ENCODE peak calls at places on chromosomes 5 and 9, in five cellular contexts. V is body of pancreas, Z is colonic mucosa, Y is A673, C is heart left ventricle. J is an unnamed sample.

GRCh38 chr9:123414921-123415592 is 59.1 kb downstream of the CRB2 start:
- DNase-seq in C (no peak), V (no peak), Y (no peak), Z (no peak), J (no peak)

GRCh38 chr5:82661462-82661861 is 383.3 kb upstream of the RPS23 start:
- DNase-seq in Y (no peak), C (no peak), V (no peak), Z (no peak), J (no peak)

GRCh38 chr5:68953885-68954617 is 139.8 kb upstream of the SLC30A5 start:
- DNase-seq in C (no peak), V (no peak), Z (peak; percentile 20), Y (peak; percentile 69), J (no peak)

GRCh38 chr9:19085295-19085694 is 17.4 kb downstream of the HAUS6 start:
- DNase-seq in V (no peak), Y (peak; percentile 6), C (no peak), Z (no peak), J (no peak)

GRCh38 chr9:92315456-92315855 is 9.7 kb downstream of the NOL8 start:
- DNase-seq in C (no peak), Z (no peak), V (no peak), Y (no peak), J (no peak)

GRCh38 chr9:129666575-129666974 is 1.1 kb downstream of the PRRX2 start:
- DNase-seq in Y (no peak), Z (no peak), C (no peak), V (no peak), J (no peak)

GRCh38 chr9:88742483-88742882 is 207.5 kb downstream of the NXNL2 start:
- DNase-seq in Z (no peak), C (no peak), Y (peak; percentile 75), V (no peak), J (no peak)

GRCh38 chr5:179187681-179188575 is 127.8 kb downstream of the ZNF354C start:
- DNase-seq in Y (no peak), C (no peak), Z (no peak), V (no peak), J (no peak)

GRCh38 chr5:98397081-98397480 is 376.4 kb upstream of the RGMB start:
- DNase-seq in C (no peak), V (no peak), Z (no peak), Y (peak; percentile 1), J (no peak)

GRCh38 chr5:59275537-59276276 is 617.8 kb downstream of the PDE4D start:
- DNase-seq in Z (peak; percentile 72), C (peak; percentile 57), V (peak; percentile 69), Y (peak; percentile 15), J (no peak)

GRCh38 chr9:69937830-69938535 is 105.7 kb upstream of the MAMDC2 start:
- DNase-seq in Z (no peak), V (no peak), C (no peak), Y (no peak), J (no peak)

GRCh38 chr9:69933445-69933844 is 110.2 kb upstream of the MAMDC2 start:
- DNase-seq in Z (no peak), Y (no peak), V (no peak), C (no peak), J (no peak)

GRCh38 chr9:69940668-69941067 is 103.0 kb upstream of the MAMDC2 start:
- DNase-seq in Y (no peak), Z (no peak), V (no peak), C (no peak), J (no peak)

GRCh38 chr9:69936427-69936826 is 107.2 kb upstream of the MAMDC2 start:
- DNase-seq in C (no peak), Y (peak; percentile 6), Z (no peak), V (no peak), J (no peak)

GRCh38 chr9:69937358-69937757 is 106.3 kb upstream of the MAMDC2 start:
- DNase-seq in C (no peak), Z (no peak), V (no peak), Y (no peak), J (no peak)
- H3K4me3 ChIP-seq in C (no peak overlapping the region), Z (no peak overlapping the region), V (no peak overlapping the region), Y (no peak overlapping the region), J (no peak overlapping the region)

GRCh38 chr5:65624570-65625555 is at the start of the genes SHLD3 and TRAPPC13:
- DNase-seq in Z (peak; percentile 92), Y (peak; percentile 93), V (peak; percentile 90), C (peak; percentile 87), J (peak; percentile 89)
- TF ChIP-seq CTCF in Z (no peak), Y (no peak), V (no peak), C (no peak), J (no peak)

DNA sequence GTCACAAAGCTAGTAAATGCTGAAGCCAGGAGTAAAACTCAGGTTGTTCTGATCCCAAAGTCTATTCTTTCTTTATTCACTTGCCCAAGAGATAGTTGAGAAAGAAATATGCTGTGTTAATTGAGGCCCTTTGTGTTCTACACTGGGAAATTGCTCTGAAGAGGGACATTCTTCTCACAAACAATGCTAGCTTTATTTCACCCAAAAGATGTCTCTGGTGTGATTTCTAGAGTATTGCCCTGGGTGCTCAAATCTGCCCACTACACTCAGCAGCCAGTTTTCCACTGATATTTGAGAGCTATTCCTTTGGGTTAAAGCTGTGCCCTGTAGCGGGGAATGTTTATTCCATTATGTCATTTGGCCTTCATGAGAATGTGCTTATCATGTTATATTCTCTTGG is 20.9 kb upstream of the C5orf63 start:
- DNase-seq in V (no peak), C (no peak), Y (no peak), Z (no peak), J (no peak)
- H3K4me1 ChIP-seq in V (no peaks in the 10 kb centered on the region), C (no peaks in the 10 kb centered on the region), Y (no peaks in the 10 kb centered on the region), Z (no peaks in the 10 kb centered on the region), J (no peaks in the 10 kb centered on the region)

DNA sequence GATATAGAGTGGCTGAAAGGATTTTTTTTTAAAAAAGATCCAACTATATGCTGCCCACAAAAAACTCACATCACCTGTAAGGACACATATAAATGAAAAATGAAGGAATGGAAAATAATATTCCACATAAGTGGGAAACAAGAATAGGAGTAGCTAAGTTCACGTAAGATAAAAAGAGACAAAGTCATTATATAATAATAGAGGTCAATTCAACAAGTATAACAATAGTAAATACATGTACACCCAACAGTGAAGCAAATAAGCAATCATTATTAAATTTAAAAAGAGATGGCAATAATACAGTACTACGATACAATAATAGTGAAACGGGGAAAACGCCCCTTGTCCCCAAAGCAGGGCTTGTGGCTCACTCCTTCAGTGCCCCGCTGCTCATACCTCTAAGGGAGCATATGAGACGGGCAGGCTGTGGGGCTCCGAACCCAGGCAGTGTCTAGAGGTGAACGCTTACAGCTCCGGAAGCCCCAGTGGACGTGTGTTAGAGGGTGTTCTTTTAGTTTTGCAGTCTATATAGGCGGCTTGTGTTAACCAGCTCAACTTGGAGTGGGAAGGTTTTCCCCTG is 12.5 kb upstream of the BTNL9 start:
- DNase-seq in C (no peak), Z (no peak), V (no peak), Y (no peak), J (no peak)
- H3K4me3 ChIP-seq in C (peak overlapping the region; percentile 5), Z (no peak overlapping the region), V (no peak overlapping the region), Y (no peak overlapping the region), J (no peak overlapping the region)

GRCh38 chr9:12699529-12699928 is 6.3 kb downstream of the TYRP1 start:
- DNase-seq in Y (no peak), V (no peak), Z (no peak), C (no peak), J (no peak)
- TF ChIP-seq CTCF in Y (peak; percentile 39), V (no peak), Z (no peak), C (no peak), J (no peak)

GRCh38 chr9:136593581-136593980 is 47.7 kb upstream of the NOTCH1 start:
- DNase-seq in Y (no peak), Z (no peak), V (no peak), C (no peak), J (peak; percentile 25)
- H3K4me1 ChIP-seq in Y (peaks cover 8% of the 10 kb centered on the region), Z (no peaks in the 10 kb centered on the region), V (peaks cover 22% of the 10 kb centered on the region), C (peaks cover 22% of the 10 kb centered on the region), J (peaks cover 9% of the 10 kb centered on the region)

DNA sequence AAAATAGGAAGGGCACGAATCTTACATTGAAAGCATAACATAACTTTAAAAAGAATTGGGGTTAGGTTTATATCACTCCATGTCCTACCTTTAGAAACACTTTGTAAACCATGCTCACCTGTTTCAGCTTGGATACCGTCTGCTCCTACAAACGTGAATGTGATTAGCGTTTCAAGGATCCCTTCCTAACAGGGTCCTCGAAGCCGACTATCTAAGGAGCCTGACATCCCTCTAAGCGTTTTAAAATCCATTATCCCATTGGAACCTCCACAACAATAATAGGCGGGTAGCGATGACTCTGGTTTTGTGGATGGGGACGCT is 1.0 kb downstream of the SVEP1 start:
- DNase-seq in V (no peak), Y (no peak), Z (no peak), C (no peak), J (no peak)
- H3K4me3 ChIP-seq in V (no peak overlapping the region), Y (peak overlapping the region; percentile 50), Z (peak overlapping the region; percentile 29), C (peak overlapping the region; percentile 76), J (no peak overlapping the region)

GRCh38 chr5:140175367-140176027 is 509 bp downstream of the CYSTM1 start:
- DNase-seq in C (peak; percentile 82), V (peak; percentile 84), Z (peak; percentile 77), Y (peak; percentile 83), J (peak; percentile 86)
- TF ChIP-seq CTCF in C (peak; percentile 13), V (no peak), Z (no peak), Y (peak; percentile 17), J (no peak)

GRCh38 chr5:113047234-113047633 is 70.6 kb downstream of the DCP2 start:
- DNase-seq in V (no peak), Y (peak; percentile 23), Z (no peak), C (no peak), J (no peak)

GRCh38 chr5:113044776-113045175 is 68.2 kb downstream of the DCP2 start:
- DNase-seq in C (no peak), V (no peak), Z (no peak), Y (no peak), J (no peak)

GRCh38 chr5:113050606-113051391 is 74.2 kb downstream of the DCP2 start:
- DNase-seq in Y (no peak), V (no peak), Z (no peak), C (peak; percentile 36), J (no peak)

GRCh38 chr5:113048931-113049330 is 72.3 kb downstream of the DCP2 start:
- DNase-seq in Z (no peak), V (no peak), Y (no peak), C (no peak), J (no peak)

DNA sequence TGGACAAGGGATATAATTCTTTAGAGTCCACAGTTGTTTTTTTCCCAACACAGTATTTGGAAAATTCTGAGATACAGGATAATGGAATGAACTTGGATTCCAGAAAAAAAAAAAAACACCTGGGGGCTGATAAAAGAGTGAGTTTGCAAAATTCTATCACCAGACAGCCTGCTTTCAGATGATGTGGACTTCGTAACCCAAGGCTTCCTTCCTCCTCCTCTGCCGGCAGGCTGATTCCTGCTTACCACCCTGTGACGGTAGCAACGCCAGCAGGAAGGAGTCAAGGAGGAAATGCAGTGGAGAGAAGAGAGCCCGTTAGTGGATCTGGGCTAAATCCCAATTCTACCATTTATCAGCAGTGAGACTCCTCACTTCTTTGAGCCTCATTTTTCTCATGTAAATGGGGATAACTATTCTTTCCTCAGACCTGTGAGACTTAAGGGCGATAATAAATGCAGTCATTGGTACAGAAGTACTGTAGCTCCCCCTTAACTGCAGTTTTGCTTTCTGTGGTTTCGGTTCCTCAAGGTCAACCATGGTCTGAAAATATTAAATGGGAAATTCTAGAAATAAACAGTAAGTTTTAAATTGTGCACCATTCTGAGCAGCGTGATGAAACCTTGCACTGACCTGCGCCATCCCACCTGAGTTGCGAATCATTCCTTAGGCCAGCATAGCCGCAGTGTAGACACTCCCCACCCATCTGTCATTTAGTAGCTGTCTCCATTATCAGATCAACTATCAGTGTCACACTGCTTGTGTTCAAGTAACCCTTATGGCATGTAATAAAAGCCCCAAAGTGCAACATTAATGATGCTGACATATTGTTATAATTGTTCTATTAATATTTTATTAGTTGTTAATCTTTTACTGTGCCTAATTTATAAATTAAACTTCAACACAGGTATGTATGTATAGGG is 71.4 kb downstream of the DCP2 start:
- DNase-seq in V (no peak), Z (no peak), C (no peak), Y (no peak), J (no peak)
- H3K4me1 ChIP-seq in V (no peaks in the 10 kb centered on the region), Z (no peaks in the 10 kb centered on the region), C (peaks cover 21% of the 10 kb centered on the region), Y (no peaks in the 10 kb centered on the region), J (no peaks in the 10 kb centered on the region)